ENCODE peak calls at places on chromosomes 1 and 21, in four cellular contexts. C is GM10248, Y is lung, P is dorsolateral prefrontal cortex. M is an unnamed sample.

GRCh38 chr1:162942903-162943567 is 82.1 kb upstream of the CCDC190 start:
- DNase-seq in C (no peak), Y (no peak), P (no peak), M (no peak)

GRCh38 chr1:32286763-32287162 is 5.1 kb upstream of the HDAC1 start:
- DNase-seq in Y (no peak), P (no peak), C (no peak), M (no peak)

GRCh38 chr1:237713886-237714285 is 176.8 kb downstream of the ZP4 start:
- DNase-seq in C (no peak), P (no peak), Y (no peak), M (no peak)

GRCh38 chr1:32695098-32695904 is 7.3 kb downstream of the SYNC start:
- DNase-seq in C (no peak), P (peak; percentile 50), Y (peak; percentile 60), M (peak; percentile 56)

GRCh38 chr21:44874497-44875331 is 1.2 kb upstream of the PTTG1IP start:
- DNase-seq in P (no peak), Y (peak; percentile 74), C (no peak), M (peak; percentile 45)

GRCh38 chr1:30982937-30983336 is 74.4 kb upstream of the SDC3 start:
- DNase-seq in P (no peak), C (peak; percentile 26), Y (no peak), M (no peak)

GRCh38 chr1:4107291-4107690 is 207.2 kb upstream of the C1orf174 start:
- DNase-seq in P (no peak), Y (no peak), C (no peak), M (no peak)

GRCh38 chr1:198007687-198008627 is 90.8 kb downstream of the LHX9 start:
- DNase-seq in Y (no peak), P (no peak), C (no peak), M (no peak)

GRCh38 chr1:150567717-150568561 is 11.5 kb downstream of the MCL1 start:
- DNase-seq in P (no peak), Y (peak; percentile 93), C (peak; percentile 18), M (peak; percentile 82)

GRCh38 chr1:111571987-111572386 is 47.6 kb upstream of the RAP1A start:
- DNase-seq in P (no peak), C (no peak), Y (no peak), M (no peak)

GRCh38 chr1:237953238-237953637 is 62.5 kb upstream of the ZP4 start:
- DNase-seq in Y (no peak), P (no peak), C (no peak), M (no peak)

GRCh38 chr1:217525773-217526490 is 105.0 kb downstream of the GPATCH2 start:
- DNase-seq in C (no peak), P (no peak), Y (no peak), M (no peak)

GRCh38 chr1:111747282-111747734 is 8.1 kb upstream of the INKA2 start:
- DNase-seq in C (peak; percentile 73), Y (peak; percentile 76), P (no peak), M (no peak)

GRCh38 chr1:161044908-161045748 is 649 bp downstream of the USF1 start:
- DNase-seq in P (peak; percentile 68), C (peak; percentile 76), Y (peak; percentile 72), M (peak; percentile 82)

GRCh38 chr1:118335372-118335771 is 150.3 kb upstream of the SPAG17 start:
- DNase-seq in Y (no peak), P (no peak), C (peak; percentile 21), M (no peak)

GRCh38 chr1:209823143-209824041 is 4.4 kb upstream of the UTP25 start:
- DNase-seq in C (peak; percentile 41), Y (no peak), P (no peak), M (no peak)

GRCh38 chr1:33762962-33763361 is 100.9 kb upstream of the HMGB4 start:
- DNase-seq in P (no peak), Y (no peak), C (no peak), M (no peak)

GRCh38 chr1:32500387-32501209 is 35.7 kb downstream of the ZBTB8B start:
- DNase-seq in C (peak; percentile 74), Y (peak; percentile 59), P (peak; percentile 75), M (no peak)

GRCh38 chr1:207824691-207825090 is 72.8 kb downstream of the CD46 start:
- DNase-seq in Y (no peak), C (no peak), P (no peak), M (no peak)

GRCh38 chr1:59926381-59927243 is at the start of gene CYP2J2:
- DNase-seq in Y (peak; percentile 54), C (peak; percentile 35), P (peak; percentile 84), M (peak; percentile 17)

GRCh38 chr1:45953934-45954333 is 150.5 kb downstream of the MAST2 start:
- DNase-seq in C (no peak), Y (no peak), P (no peak), M (no peak)

GRCh38 chr1:15430787-15431570 is 7.3 kb upstream of the CTRC start:
- DNase-seq in Y (peak; percentile 69), C (peak; percentile 89), P (peak; percentile 82), M (peak; percentile 88)

GRCh38 chr1:63772201-63772600 is 1.6 kb upstream of the ROR1 start:
- DNase-seq in P (no peak), Y (no peak), C (no peak), M (no peak)

GRCh38 chr21:16310191-16310590 is 580.4 kb downstream of the USP25 start:
- DNase-seq in C (no peak), P (no peak), Y (no peak), M (no peak)

GRCh38 chr1:175169305-175170018 is 23.1 kb downstream of the KIAA0040 start:
- DNase-seq in Y (no peak), C (no peak), P (no peak), M (no peak)

GRCh38 chr1:32907435-32907834 is 6.2 kb upstream of the TMEM54 start:
- DNase-seq in Y (no peak), P (no peak), C (no peak), M (no peak)

GRCh38 chr1:211478801-211479619 is 13.0 kb downstream of the RD3 start:
- DNase-seq in C (no peak), Y (peak; percentile 19), P (no peak), M (no peak)

GRCh38 chr1:243287652-243288051 is 31.8 kb downstream of the SDCCAG8 start:
- DNase-seq in C (peak; percentile 52), Y (no peak), P (no peak), M (no peak)

GRCh38 chr1:22889213-22889827 is 83.3 kb downstream of the LACTBL1 start:
- DNase-seq in C (peak; percentile 58), P (no peak), Y (no peak), M (no peak)

DNA sequence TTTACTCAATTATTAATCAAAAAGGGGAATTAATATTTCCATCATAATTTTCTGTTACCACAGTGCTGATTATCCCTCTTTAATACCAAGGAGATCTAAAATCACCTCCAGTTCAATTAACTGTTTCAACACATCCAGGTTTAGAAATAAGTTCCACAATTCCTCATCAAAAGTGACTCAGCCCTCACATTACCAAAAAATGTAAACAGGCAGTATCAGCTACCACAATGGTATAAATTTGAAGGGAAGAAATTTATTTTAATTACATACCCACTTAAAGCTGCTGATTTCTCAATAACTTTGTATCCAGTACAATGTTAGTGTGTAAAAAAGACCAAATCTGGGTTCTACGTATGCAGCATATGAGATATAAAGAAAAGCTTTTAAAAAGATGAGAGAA is 51.9 kb downstream of the EIF4G3 start:
- DNase-seq in C (no peak), P (no peak), Y (no peak), M (no peak)
- TF ChIP-seq CTCF in C (no peak), P (no peak), Y (no peak), M (no peak)

GRCh38 chr1:6784560-6785317 is 515 bp upstream of the CAMTA1 start:
- DNase-seq in Y (peak; percentile 100), P (peak; percentile 100), C (peak; percentile 99), M (peak; percentile 99)

GRCh38 chr1:6783221-6783620 is 2.0 kb upstream of the CAMTA1 start:
- DNase-seq in P (no peak), Y (no peak), C (no peak), M (no peak)

GRCh38 chr1:6785318-6785712 is at the start of gene CAMTA1:
- DNase-seq in Y (no peak), P (no peak), C (no peak), M (no peak)

GRCh38 chr1:6783956-6784559 is 1.2 kb upstream of the CAMTA1 start:
- DNase-seq in Y (no peak), P (no peak), C (no peak), M (no peak)

GRCh38 chr1:6785721-6786505 is 659 bp downstream of the CAMTA1 start:
- DNase-seq in C (peak; percentile 85), Y (no peak), P (peak; percentile 57), M (peak; percentile 64)
- TF ChIP-seq CTCF in C (no peak), Y (no peak), P (peak; percentile 25), M (no peak)

GRCh38 chr1:61123321-61123720 is 41.0 kb downstream of the NFIA start:
- DNase-seq in C (no peak), P (no peak), Y (no peak), M (no peak)
- TF ChIP-seq CTCF in C (no peak), P (no peak), Y (no peak), M (no peak)

GRCh38 chr1:42335050-42335808 is at the start of gene FOXJ3:
- DNase-seq in P (peak; percentile 92), C (peak; percentile 95), Y (peak; percentile 92), M (peak; percentile 95)

GRCh38 chr1:42335809-42336518 is 929 bp upstream of the FOXJ3 start:
- DNase-seq in P (no peak), C (no peak), Y (peak; percentile 51), M (no peak)

GRCh38 chr1:42332877-42333276 is 2.2 kb downstream of the FOXJ3 start:
- DNase-seq in P (no peak), Y (no peak), C (no peak), M (no peak)

GRCh38 chr1:42333662-42334239 is 1.3 kb downstream of the FOXJ3 start:
- DNase-seq in Y (no peak), P (no peak), C (no peak), M (no peak)

GRCh38 chr1:42334240-42335049 is 590 bp downstream of the FOXJ3 start:
- DNase-seq in Y (peak; percentile 53), C (peak; percentile 43), P (peak; percentile 59), M (peak; percentile 70)
- TF ChIP-seq CTCF in Y (no peak), C (peak; percentile 13), P (peak; percentile 51), M (no peak)

DNA sequence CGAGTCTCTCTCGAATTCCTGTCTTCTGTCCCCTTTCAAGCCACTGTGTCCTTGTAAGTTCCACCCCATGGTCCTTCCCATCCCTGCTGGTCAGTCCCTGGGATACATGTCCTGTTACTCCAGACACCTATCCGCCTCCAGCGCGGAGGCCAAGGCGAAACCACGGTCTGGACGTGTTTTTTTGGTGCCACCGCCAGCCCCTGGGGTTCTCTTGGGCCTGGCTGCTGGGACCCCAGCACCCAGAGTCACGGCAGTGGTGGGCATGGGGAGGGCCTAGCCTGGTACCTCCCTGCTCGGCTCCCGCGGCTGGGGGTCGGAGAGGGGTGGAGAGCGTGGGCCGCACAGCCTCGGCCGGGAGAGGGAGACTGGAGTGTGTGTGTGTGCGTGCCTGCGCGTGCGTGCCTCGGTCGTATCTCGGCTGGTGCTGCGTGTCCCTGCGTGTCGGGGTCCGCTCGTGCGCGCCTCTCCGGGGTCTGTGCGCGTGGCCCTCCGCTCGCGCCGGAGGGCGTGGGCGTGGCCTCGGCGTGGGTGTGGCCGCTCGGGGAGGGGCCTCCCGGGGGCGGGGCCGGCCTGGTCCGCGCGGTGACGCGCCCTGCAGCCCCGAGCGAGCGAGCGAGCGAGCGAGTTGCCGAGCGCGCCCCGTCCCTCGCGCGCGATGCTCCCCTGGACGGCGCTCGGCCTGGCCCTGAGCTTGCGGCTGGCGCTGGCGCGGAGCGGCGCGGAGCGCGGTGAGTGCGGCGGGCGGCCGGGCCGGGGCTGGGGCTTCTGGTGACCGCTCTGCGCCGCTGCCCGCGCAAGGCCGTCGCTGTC is at the start of gene VWA1:
- DNase-seq in P (peak; percentile 86), C (peak; percentile 91), Y (peak; percentile 59), M (peak; percentile 76)
- TF ChIP-seq CTCF in P (no peak), C (no peak), Y (no peak), M (no peak)

M was measured in Peyer's patch.